ENCODE peak calls at places on chromosomes 6 and 20, in six cellular contexts. V, E, Z, B, L and F are unnamed samples.

GRCh38 chr6:21121737-21122136 is 471.8 kb upstream of the SOX4 start:
- DNase-seq in V (no peak), E (no peak), Z (no peak), B (no peak), L (no peak), F (no peak)

GRCh38 chr6:89956182-89956581 is 61.9 kb downstream of the GJA10 start:
- DNase-seq in V (no peak), E (no peak), Z (no peak), B (no peak), L (no peak), F (no peak)

GRCh38 chr20:61875996-61876395 is 189.7 kb downstream of the TAF4 start:
- DNase-seq in V (no peak), E (no peak), Z (no peak), B (no peak), L (no peak), F (no peak)

GRCh38 chr20:59994697-59995122 is 36.5 kb downstream of the CDH26 start:
- DNase-seq in V (peak), E (peak), Z (peak), B (peak), L (peak), F (no peak)

GRCh38 chr20:3238616-3239025 is 369 bp downstream of the SLC4A11 start:
- DNase-seq in V (no peak), E (peak), Z (peak), B (no peak), L (no peak), F (peak)

GRCh38 chr6:3778701-3779573 is 27.4 kb upstream of the PXDC1 start:
- DNase-seq in V (no peak), E (no peak), Z (no peak), B (no peak), L (no peak), F (no peak)

GRCh38 chr6:88914180-88914579 is 49.2 kb downstream of the RNGTT start:
- DNase-seq in V (no peak), E (no peak), Z (no peak), B (no peak), L (no peak), F (no peak)

GRCh38 chr6:7671076-7671475 is 54.8 kb upstream of the BMP6 start:
- DNase-seq in V (no peak), E (no peak), Z (no peak), B (peak), L (no peak), F (peak)

GRCh38 chr20:54231006-54231405 is 23.1 kb downstream of the PFDN4 start:
- DNase-seq in V (no peak), E (no peak), Z (no peak), B (no peak), L (no peak), F (no peak)

GRCh38 chr6:97440590-97441176 is 157.7 kb upstream of the MMS22L start:
- DNase-seq in V (no peak), E (peak), Z (peak), B (peak), L (no peak), F (peak)

GRCh38 chr20:56440346-56441007 is 27.9 kb upstream of the RTF2 start:
- DNase-seq in V (no peak), E (no peak), Z (no peak), B (no peak), L (no peak), F (peak)

GRCh38 chr6:97292671-97293070 is 9.7 kb upstream of the MMS22L start:
- DNase-seq in V (no peak), E (no peak), Z (no peak), B (peak), L (no peak), F (peak)

GRCh38 chr6:166957087-166957804 is 896 bp upstream of the RNASET2 start:
- DNase-seq in V (no peak), E (peak), Z (peak), B (no peak), L (no peak), F (peak)

GRCh38 chr6:139126255-139126654 is 8.6 kb upstream of the HECA start:
- DNase-seq in V (no peak), E (no peak), Z (no peak), B (peak), L (no peak), F (peak)

GRCh38 chr20:61933481-61933950 is 132.2 kb downstream of the TAF4 start:
- DNase-seq in V (no peak), E (no peak), Z (no peak), B (no peak), L (no peak), F (no peak)

GRCh38 chr20:41058007-41058673 is 29.5 kb downstream of the TOP1 start:
- DNase-seq in V (no peak), E (no peak), Z (no peak), B (peak), L (no peak), F (peak)

GRCh38 chr20:21096321-21097043 is 9.7 kb downstream of the LINC00237 start:
- DNase-seq in V (peak), E (peak), Z (no peak), B (peak), L (no peak), F (peak)

GRCh38 chr20:58883243-58883691 is 30.8 kb downstream of the GNAS start:
- DNase-seq in V (no peak), E (peak), Z (peak), B (no peak), L (no peak), F (no peak)

GRCh38 chr6:47479156-47479541 is 1.6 kb downstream of the CD2AP start:
- DNase-seq in V (no peak), E (no peak), Z (no peak), B (peak), L (no peak), F (peak)

GRCh38 chr20:53291548-53291947 is 302.1 kb downstream of the ZNF217 start:
- DNase-seq in V (peak), E (peak), Z (no peak), B (no peak), L (no peak), F (no peak)

DNA sequence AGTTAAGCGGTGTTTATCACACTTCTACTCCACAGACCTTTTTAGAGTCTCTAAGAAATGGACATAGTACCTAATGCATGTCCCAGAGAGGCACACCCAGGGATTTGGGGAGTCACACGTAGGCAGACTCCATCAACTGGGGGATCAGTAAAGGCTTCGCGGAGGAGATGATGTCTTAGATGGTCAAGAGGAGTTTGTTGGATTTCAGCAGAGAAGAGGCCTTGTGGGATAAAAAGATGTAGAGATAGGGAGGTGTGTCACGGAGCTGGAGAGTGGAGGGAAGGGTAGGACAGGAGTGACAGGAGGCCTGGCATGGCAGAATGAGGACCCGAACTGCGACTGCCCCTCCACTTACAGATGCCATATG is 9.1 kb downstream of the DYNLRB1 start:
- DNase-seq in V (no peak), E (no peak), Z (no peak), B (no peak), L (no peak), F (no peak)
- H3K4me2 ChIP-seq in V (no peak), E (no peak), Z (no peak), B (peak), L (no peak), F (no peak)

GRCh38 chr6:129730477-129731165 is 20.6 kb upstream of the ARHGAP18 start:
- DNase-seq in V (peak), E (no peak), Z (no peak), B (no peak), L (no peak), F (peak)

GRCh38 chr6:129732034-129732433 is 22.1 kb upstream of the ARHGAP18 start:
- DNase-seq in V (no peak), E (no peak), Z (no peak), B (no peak), L (no peak), F (no peak)

GRCh38 chr6:129731396-129731795 is 21.4 kb upstream of the ARHGAP18 start:
- DNase-seq in V (no peak), E (no peak), Z (no peak), B (no peak), L (no peak), F (no peak)

GRCh38 chr6:129725341-129725740 is 15.4 kb upstream of the ARHGAP18 start:
- DNase-seq in V (no peak), E (no peak), Z (no peak), B (no peak), L (no peak), F (no peak)

GRCh38 chr6:129726650-129727049 is 16.7 kb upstream of the ARHGAP18 start:
- DNase-seq in V (no peak), E (no peak), Z (no peak), B (no peak), L (no peak), F (no peak)
- H3K14ac ChIP-seq in V (no peak), E (no peak), Z (no peak), B (no peak), L (no peak), F (no peak)

GRCh38 chr6:43622541-43622940 is 6.5 kb downstream of the GTPBP2 start:
- DNase-seq in V (no peak), E (no peak), Z (no peak), B (no peak), L (no peak), F (no peak)
- H3K4me2 ChIP-seq in V (no peak), E (no peak), Z (no peak), B (no peak), L (no peak), F (no peak)

GRCh38 chr20:10312111-10312510 is 93.5 kb downstream of the SNAP25 start:
- DNase-seq in V (no peak), E (no peak), Z (no peak), B (peak), L (no peak), F (no peak)

GRCh38 chr20:10315138-10315537 is 96.5 kb downstream of the SNAP25 start:
- DNase-seq in V (no peak), E (no peak), Z (no peak), B (no peak), L (no peak), F (no peak)

GRCh38 chr20:10313701-10314100 is 95.1 kb downstream of the SNAP25 start:
- DNase-seq in V (no peak), E (no peak), Z (peak), B (peak), L (no peak), F (peak)

GRCh38 chr20:10314198-10314597 is 95.6 kb downstream of the SNAP25 start:
- DNase-seq in V (no peak), E (no peak), Z (no peak), B (peak), L (no peak), F (peak)

GRCh38 chr20:10313215-10313614 is 94.6 kb downstream of the SNAP25 start:
- DNase-seq in V (no peak), E (no peak), Z (no peak), B (no peak), L (no peak), F (peak)
- H3K14ac ChIP-seq in V (no peak), E (no peak), Z (no peak), B (peak), L (no peak), F (no peak)

GRCh38 chr6:22330941-22331340 is 34.1 kb upstream of the PRL start:
- DNase-seq in V (no peak), E (no peak), Z (no peak), B (no peak), L (no peak), F (no peak)
- H3K4me2 ChIP-seq in V (no peak), E (no peak), Z (no peak), B (no peak), L (no peak), F (no peak)

GRCh38 chr20:43384321-43384940 is 73.3 kb upstream of the SRSF6 start:
- DNase-seq in V (peak), E (no peak), Z (no peak), B (no peak), L (no peak), F (no peak)
- H3K14ac ChIP-seq in V (no peak), E (no peak), Z (no peak), B (no peak), L (no peak), F (no peak)

DNA sequence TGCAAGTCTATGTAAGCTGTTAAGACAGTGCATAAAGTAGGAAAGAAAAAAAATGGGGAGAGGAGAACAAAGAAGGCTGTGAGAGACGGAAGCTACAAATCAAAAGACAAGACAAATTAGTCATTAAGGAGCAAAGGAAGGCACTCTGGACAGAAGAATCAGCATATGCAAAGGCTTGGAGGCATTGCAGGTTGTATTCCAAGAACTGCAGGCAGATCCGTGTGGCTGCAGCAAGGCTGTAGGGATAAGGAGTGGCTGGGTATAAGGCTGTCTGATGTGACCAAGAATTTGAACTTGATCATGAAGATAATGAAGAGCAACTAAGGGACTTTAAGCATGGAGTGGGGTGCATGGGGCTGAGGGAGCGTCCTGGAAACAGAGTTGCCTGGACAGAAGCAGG is 89.1 kb downstream of the NRSN1 start:
- DNase-seq in V (no peak), E (no peak), Z (no peak), B (no peak), L (no peak), F (peak)
- H3K4me2 ChIP-seq in V (no peak), E (no peak), Z (no peak), B (no peak), L (no peak), F (no peak)

DNA sequence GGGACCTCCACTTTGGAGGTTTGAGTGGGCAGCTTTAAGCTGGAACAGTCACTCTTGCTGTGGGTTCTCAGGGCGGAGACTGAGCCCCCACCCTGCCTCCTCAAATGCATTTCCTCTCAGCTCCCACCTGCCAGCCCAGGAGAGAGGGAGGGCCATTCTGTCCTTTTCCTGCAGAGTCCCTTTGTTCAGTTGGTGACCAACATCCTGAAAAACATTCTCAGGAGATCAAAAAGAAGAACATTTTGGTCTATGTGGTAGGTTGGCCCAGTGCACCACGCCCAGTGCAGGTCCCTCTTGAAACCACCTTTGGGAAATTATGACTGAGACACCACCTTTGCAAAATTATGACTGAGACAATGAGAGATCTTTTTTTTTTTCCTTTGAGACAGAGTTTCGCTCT is 13.4 kb downstream of the SLC52A3 start:
- DNase-seq in V (no peak), E (no peak), Z (no peak), B (no peak), L (no peak), F (no peak)
- H3K14ac ChIP-seq in V (no peak), E (no peak), Z (no peak), B (no peak), L (no peak), F (no peak)